ENCODE peak calls at places on chromosome 1, in five cellular contexts. J is HCT116, T is ovary, N is lung, D is SJSA1. H is an unnamed sample.
A peak's percentile ranks its signal among the peaks of the same experiment; 100 is the strongest.

GRCh38 chr1:84366786-84367185 is 31.5 kb upstream of the DNASE2B start:
- DNase-seq in N (no peak), T (no peak), J (no peak), D (no peak), H (no peak)

GRCh38 chr1:186404454-186405051 is 28.9 kb downstream of the ODR4 start:
- DNase-seq in N (no peak), T (no peak), D (no peak), J (no peak), H (no peak)

GRCh38 chr1:201562659-201563405 is 23.9 kb downstream of the NAV1 start:
- DNase-seq in T (no peak), D (peak; percentile 80), N (no peak), J (no peak), H (peak; percentile 64)

GRCh38 chr1:203278885-203279406 is 26.4 kb upstream of the BTG2 start:
- DNase-seq in J (no peak), N (no peak), T (no peak), D (peak; percentile 29), H (no peak)

GRCh38 chr1:157154940-157155514 is 16.8 kb upstream of the ETV3 start:
- DNase-seq in J (no peak), D (no peak), N (peak; percentile 75), T (peak; percentile 46), H (no peak)

GRCh38 chr1:81915937-81916336 is 115.2 kb downstream of the ADGRL2 start:
- DNase-seq in D (no peak), N (no peak), J (no peak), T (no peak), H (no peak)

GRCh38 chr1:214102907-214103306 is 115.1 kb downstream of the PROX1 start:
- DNase-seq in J (peak; percentile 81), N (no peak), D (peak; percentile 52), T (no peak), H (no peak)

GRCh38 chr1:48718116-48718630 is 58.5 kb downstream of the BEND5 start:
- DNase-seq in T (no peak), J (no peak), D (no peak), N (no peak), H (no peak)

GRCh38 chr1:223670458-223671159 is 5.1 kb upstream of the CAPN8 start:
- DNase-seq in J (peak; percentile 36), T (no peak), N (peak; percentile 38), D (no peak), H (no peak)

GRCh38 chr1:53266038-53266437 is 27.7 kb upstream of the MAGOH start:
- DNase-seq in D (no peak), T (no peak), N (no peak), J (no peak), H (no peak)

GRCh38 chr1:10457910-10458309 is 8.1 kb downstream of the CORT start:
- DNase-seq in J (no peak), T (no peak), D (no peak), N (no peak), H (no peak)

GRCh38 chr1:159980076-159980475 is 26.0 kb upstream of the SLAMF9 start:
- DNase-seq in D (no peak), T (no peak), J (no peak), N (no peak), H (no peak)

GRCh38 chr1:168728452-168729404 is at the start of gene DPT:
- DNase-seq in T (no peak), N (no peak), J (no peak), D (no peak), H (no peak)

GRCh38 chr1:90413519-90413918 is 303.6 kb downstream of the BARHL2 start:
- DNase-seq in J (no peak), N (peak; percentile 32), D (no peak), T (no peak), H (no peak)

GRCh38 chr1:77824083-77824482 is 44.6 kb downstream of the MIGA1 start:
- DNase-seq in T (no peak), D (peak; percentile 61), J (peak; percentile 12), N (no peak), H (no peak)

GRCh38 chr1:115642168-115643072 is 650 bp downstream of the VANGL1 start:
- DNase-seq in N (peak; percentile 41), D (peak; percentile 73), J (no peak), T (peak; percentile 59), H (peak; percentile 84)

GRCh38 chr1:60895167-60896124 is 186.9 kb upstream of the NFIA start:
- DNase-seq in D (no peak), N (no peak), J (no peak), T (no peak), H (no peak)

GRCh38 chr1:77639056-77639455 is 43.4 kb downstream of the ZZZ3 start:
- DNase-seq in T (no peak), N (no peak), D (peak; percentile 19), J (no peak), H (no peak)

GRCh38 chr1:147748687-147749350 is 11.6 kb downstream of the GJA5 start:
- DNase-seq in T (no peak), N (no peak), D (no peak), J (no peak), H (no peak)

GRCh38 chr1:101237229-101237837 is 514 bp downstream of the S1PR1 start:
- DNase-seq in N (no peak), T (no peak), D (peak; percentile 51), J (no peak), H (no peak)

GRCh38 chr1:29417971-29418370 is 181.6 kb downstream of the PTPRU start:
- DNase-seq in N (no peak), J (no peak), D (no peak), T (no peak), H (no peak)

GRCh38 chr1:11850121-11850520 is 2.5 kb upstream of the NPPA start:
- DNase-seq in T (no peak), J (no peak), D (no peak), N (no peak), H (no peak)

GRCh38 chr1:183033205-183033604 is 10.0 kb downstream of the LAMC1 start:
- DNase-seq in T (no peak), N (no peak), J (peak; percentile 73), D (no peak), H (no peak)

GRCh38 chr1:215081566-215082531 is 688 bp upstream of the KCNK2 start:
- DNase-seq in D (no peak), J (no peak), T (no peak), N (no peak), H (no peak)

GRCh38 chr1:109649380-109649987 is 6.4 kb upstream of the GSTM4 start:
- DNase-seq in D (peak; percentile 45), N (peak; percentile 4), T (peak; percentile 34), J (peak; percentile 18), H (no peak)

GRCh38 chr1:19374402-19374801 is 62.3 kb downstream of the SLC66A1 start:
- DNase-seq in J (no peak), T (no peak), N (no peak), D (no peak), H (no peak)

GRCh38 chr1:23807453-23807852 is 6.9 kb upstream of the GALE start:
- DNase-seq in N (no peak), J (no peak), T (no peak), D (no peak), H (no peak)

GRCh38 chr1:90512441-90512840 is 204.7 kb downstream of the BARHL2 start:
- DNase-seq in J (no peak), D (no peak), N (no peak), T (no peak), H (no peak)

GRCh38 chr1:233606813-233607212 is 7.1 kb upstream of the KCNK1 start:
- DNase-seq in D (no peak), J (no peak), T (no peak), N (no peak), H (no peak)

GRCh38 chr1:92080128-92080985 is at the start of gene BTBD8:
- DNase-seq in D (peak; percentile 81), T (peak; percentile 91), J (peak; percentile 66), N (peak; percentile 83), H (peak; percentile 89)

GRCh38 chr1:162756523-162756922 is 34.0 kb upstream of the HSD17B7 start:
- DNase-seq in D (no peak), J (no peak), N (no peak), T (no peak), H (no peak)

DNA sequence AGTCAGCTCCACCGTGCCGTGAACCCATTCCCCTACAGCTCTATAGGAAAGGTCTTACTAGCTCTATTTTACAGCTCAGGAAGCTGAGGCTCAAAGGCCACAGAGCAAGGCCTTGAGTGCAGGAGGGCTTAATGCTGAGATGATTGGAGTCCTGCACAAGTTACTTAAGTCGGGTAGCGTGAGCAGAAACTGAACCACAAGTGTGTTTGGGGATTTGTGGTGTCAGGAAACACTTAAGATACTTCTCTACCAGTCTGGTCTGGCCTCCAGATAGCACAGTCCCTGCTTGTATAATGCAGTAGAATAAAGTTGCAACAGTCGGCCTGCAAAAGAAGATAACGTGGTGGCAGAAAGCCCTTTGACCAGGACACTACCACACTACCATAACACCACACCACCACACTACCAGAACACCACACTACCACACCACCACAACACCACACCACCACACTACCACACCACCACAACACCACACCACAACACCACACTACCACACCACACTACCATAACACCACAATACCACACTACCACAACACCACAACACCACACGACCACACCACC is 118.1 kb downstream of the SPSB1 start:
- DNase-seq in D (peak; percentile 53), T (no peak), N (no peak), J (peak; percentile 22), H (no peak)
- H3K27ac ChIP-seq in D (no peak overlapping the region), T (no peak overlapping the region), N (peak overlapping the region; percentile 32), J (peak overlapping the region; percentile 38), H (no peak overlapping the region)

DNA sequence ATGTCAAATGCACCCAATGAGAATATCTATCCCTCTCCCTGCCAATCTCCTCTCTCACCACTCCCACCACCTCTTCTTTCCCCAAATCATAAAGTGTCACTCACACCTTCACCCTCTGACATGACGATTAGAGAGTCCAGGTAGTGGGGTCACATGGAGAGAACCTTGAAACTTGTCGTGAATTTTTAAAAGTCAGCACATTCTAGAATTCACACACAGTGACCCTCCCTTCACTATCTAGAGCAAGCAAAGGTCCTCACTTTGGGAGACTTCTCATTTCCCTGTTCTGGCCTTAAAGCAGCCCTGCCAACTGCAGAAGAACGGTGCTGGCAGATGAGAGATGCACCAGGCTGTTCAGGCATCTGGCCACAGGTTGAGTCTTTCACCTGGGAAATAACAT is 61.9 kb downstream of the CD34 start:
- DNase-seq in J (no peak), D (no peak), N (no peak), T (no peak), H (no peak)
- H3K27ac ChIP-seq in J (no peak overlapping the region), D (no peak overlapping the region), N (peak overlapping the region; percentile 82), T (no peak overlapping the region), H (no peak overlapping the region)

GRCh38 chr1:103513720-103514119 is 11.8 kb upstream of the RNPC3 start:
- DNase-seq in T (no peak), J (no peak), N (no peak), D (no peak), H (no peak)
- H3K27ac ChIP-seq in T (no peak overlapping the region), J (no peak overlapping the region), N (no peak overlapping the region), D (no peak overlapping the region), H (no peak overlapping the region)

DNA sequence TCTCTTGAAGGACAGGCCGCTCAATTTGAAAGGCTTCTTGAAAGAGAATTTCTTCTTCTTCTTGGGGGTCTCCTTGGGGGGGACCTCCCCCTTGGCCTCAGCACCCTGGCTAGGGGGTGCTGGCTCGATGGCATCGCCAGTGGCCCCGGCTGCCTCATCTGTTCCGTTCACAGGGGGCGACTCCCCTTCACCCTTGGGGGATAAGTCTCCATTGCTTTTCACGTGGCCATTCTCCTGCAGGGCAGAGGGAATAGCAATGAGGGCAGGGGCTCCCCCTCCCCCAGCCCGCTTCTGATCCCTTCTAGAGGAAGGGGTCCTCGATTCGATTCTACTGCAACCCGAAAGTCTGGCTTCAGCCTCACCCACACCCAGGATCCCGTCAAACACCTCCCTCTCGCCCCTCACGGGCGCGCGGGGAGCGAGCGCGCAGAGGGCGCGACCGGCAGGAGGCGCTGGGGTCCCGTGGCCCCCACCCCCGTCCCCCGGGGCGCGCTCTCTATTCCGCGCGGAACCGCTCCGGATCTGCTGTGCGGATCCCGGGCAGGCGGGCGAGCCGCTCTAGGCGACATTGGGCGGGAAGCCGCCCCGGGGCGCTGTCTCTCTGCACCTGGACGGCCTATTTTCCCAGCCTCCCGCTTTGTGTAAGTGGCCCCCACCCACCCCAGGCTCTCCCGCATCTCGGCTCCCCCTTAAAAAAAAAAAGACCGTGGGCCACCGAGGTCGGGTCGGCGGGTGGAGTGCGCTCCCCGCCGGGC is 992 bp downstream of the MARCKSL1 start:
- DNase-seq in D (peak; percentile 67), T (peak; percentile 81), N (no peak), J (no peak), H (peak; percentile 85)
- H3K27ac ChIP-seq in D (no peak overlapping the region), T (peak overlapping the region; percentile 85), N (peak overlapping the region; percentile 9), J (peak overlapping the region; percentile 70), H (no peak overlapping the region)